ENCODE peak calls at places on chromosome 4, in eight cellular contexts. G is colonic mucosa, B is osteoblast, W is WERI-Rb-1, I is ovary, Z is astrocyte of the cerebellum, M is BJ, J is dorsolateral prefrontal cortex. P is an unnamed sample.

GRCh38 chr4:159060161-159060560 is 42.7 kb upstream of the RAPGEF2 start:
- DNase-seq in I (no peak), M (no peak), B (no peak), W (no peak), G (no peak), Z (no peak), J (no peak), P (no peak)

GRCh38 chr4:3223986-3224748 is 24.8 kb upstream of the MSANTD1 start:
- DNase-seq in I (no peak), B (peak), Z (no peak), J (no peak), G (no peak), W (no peak), M (no peak), P (no peak)

GRCh38 chr4:42282081-42282901 is 115.0 kb upstream of the SHISA3 start:
- DNase-seq in M (no peak), Z (peak), W (peak), B (peak), G (peak), I (peak), J (peak), P (peak)

GRCh38 chr4:4857001-4857808 is 2.3 kb upstream of the MSX1 start:
- DNase-seq in M (no peak), W (no peak), B (no peak), I (no peak), J (no peak), Z (no peak), G (no peak), P (no peak)

GRCh38 chr4:13298655-13299054 is 185.5 kb downstream of the RAB28 start:
- DNase-seq in Z (no peak), I (no peak), W (no peak), G (no peak), M (no peak), B (no peak), J (no peak), P (peak)

GRCh38 chr4:120156115-120156718 is 89.6 kb upstream of the MAD2L1 start:
- DNase-seq in W (peak), Z (peak), I (no peak), J (no peak), M (peak), G (peak), B (no peak), P (peak)

GRCh38 chr4:119841361-119841760 is 212.8 kb upstream of the PDE5A start:
- DNase-seq in Z (no peak), M (no peak), J (no peak), I (no peak), B (no peak), G (no peak), W (no peak), P (no peak)

GRCh38 chr4:148043990-148044645 is 312.2 kb downstream of the ARHGAP10 start:
- DNase-seq in W (no peak), G (no peak), M (no peak), I (no peak), B (no peak), Z (no peak), J (no peak), P (no peak)

GRCh38 chr4:185138161-185138560 is 4.9 kb upstream of the SLC25A4 start:
- DNase-seq in M (no peak), W (no peak), J (no peak), B (no peak), I (no peak), G (no peak), Z (no peak), P (no peak)

GRCh38 chr4:89653012-89653411 is 183.9 kb downstream of the SNCA start:
- DNase-seq in M (no peak), W (no peak), B (no peak), J (no peak), I (no peak), G (no peak), Z (no peak), P (no peak)

GRCh38 chr4:122700178-122700725 is 32.3 kb upstream of the BBS12 start:
- DNase-seq in G (peak), B (no peak), M (no peak), Z (no peak), J (no peak), I (peak), W (no peak), P (peak)
- H3K4me3 ChIP-seq in G (no peak), B (no peak), M (no peak), Z (no peak), J (no peak), I (peak), W (no peak), P (peak)

DNA sequence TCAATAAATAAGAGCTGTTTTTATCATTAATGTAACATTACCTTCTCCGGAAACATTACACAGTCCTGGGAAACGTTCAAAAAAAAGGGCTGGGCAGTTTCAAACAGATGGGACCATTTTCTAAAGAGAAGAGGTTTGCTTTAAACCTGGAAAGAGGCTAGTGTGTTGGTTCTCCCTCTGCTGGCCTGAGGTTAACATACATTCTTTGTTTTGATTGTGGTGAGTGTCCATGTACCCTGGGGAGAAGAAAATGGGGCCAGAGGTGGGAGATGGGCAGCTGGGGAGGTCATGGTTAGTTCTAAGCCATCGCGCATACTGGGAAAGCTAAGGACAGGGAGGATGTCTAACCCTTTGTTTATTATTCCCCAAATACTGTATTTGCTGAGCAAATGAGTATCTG is 194.7 kb downstream of the CPEB2 start:
- DNase-seq in M (no peak), Z (no peak), W (peak), B (peak), J (no peak), I (no peak), G (no peak), P (no peak)
- TF ChIP-seq CTCF in M (peak), Z (peak), W (peak), B (peak), J (peak), I (no peak), G (no peak), P (no peak)

DNA sequence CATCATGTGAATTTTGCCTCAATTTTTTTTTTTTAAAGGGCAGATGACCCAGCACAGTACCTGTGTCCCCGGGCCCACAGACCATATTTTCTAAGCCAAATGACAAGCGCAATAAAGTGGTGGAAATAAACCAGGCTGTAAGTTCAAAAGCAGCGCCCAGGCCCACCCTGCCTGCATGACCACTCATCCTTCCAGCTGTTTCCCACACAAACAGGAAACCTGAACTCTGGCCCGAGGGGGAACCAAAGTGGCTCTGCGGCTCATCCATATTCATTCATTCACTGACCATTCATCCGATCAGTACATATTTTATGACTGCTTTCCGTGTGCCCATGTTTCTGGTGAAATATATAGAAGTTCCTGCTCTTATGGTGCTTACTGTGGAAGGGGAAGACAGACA is 33.7 kb upstream of the CRMP1 start:
- DNase-seq in W (no peak), G (no peak), B (no peak), I (no peak), M (no peak), J (no peak), Z (no peak), P (no peak)
- H3K4me3 ChIP-seq in W (no peak), G (no peak), B (no peak), I (no peak), M (no peak), J (no peak), Z (no peak), P (no peak)

GRCh38 chr4:106818764-106819163 is 217.3 kb downstream of the DKK2 start:
- DNase-seq in W (no peak), M (no peak), G (no peak), Z (no peak), B (no peak), I (no peak), J (no peak), P (no peak)
- TF ChIP-seq CTCF in W (no peak), M (peak), G (no peak), Z (peak), B (peak), I (no peak), J (peak), P (no peak)

DNA sequence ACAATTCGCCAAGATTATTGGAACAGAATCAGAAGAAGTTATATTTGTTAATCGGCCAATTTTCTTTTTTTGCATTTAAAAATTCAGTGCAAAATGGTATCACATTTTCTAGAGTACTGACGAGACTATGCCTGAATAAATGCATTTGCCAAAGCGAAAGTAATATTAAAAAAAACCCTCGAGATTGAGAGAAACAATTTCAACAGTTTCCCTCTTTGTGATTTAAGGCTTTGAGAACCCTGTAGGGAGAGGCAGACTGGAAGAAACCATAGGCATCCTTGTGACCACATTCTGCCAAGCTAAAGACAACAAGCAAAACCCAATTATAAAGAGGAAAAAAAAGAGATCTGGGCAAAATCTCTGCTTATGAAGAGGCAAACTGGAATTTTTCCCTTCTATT is 218.1 kb upstream of the GK2 start:
- DNase-seq in M (no peak), G (no peak), W (no peak), J (no peak), B (no peak), Z (peak), I (no peak), P (no peak)
- H3K4me3 ChIP-seq in M (no peak), G (no peak), W (no peak), J (no peak), B (peak), Z (no peak), I (no peak), P (no peak)

GRCh38 chr4:18081708-18082107 is 60.2 kb upstream of the LCORL start:
- DNase-seq in B (no peak), Z (no peak), I (no peak), G (no peak), W (no peak), J (no peak), M (no peak), P (no peak)

GRCh38 chr4:18077808-18078207 is 56.3 kb upstream of the LCORL start:
- DNase-seq in I (no peak), M (no peak), J (no peak), W (no peak), B (no peak), Z (no peak), G (no peak), P (no peak)

GRCh38 chr4:18071894-18072293 is 50.3 kb upstream of the LCORL start:
- DNase-seq in B (peak), I (no peak), W (no peak), M (no peak), Z (no peak), J (no peak), G (no peak), P (no peak)

GRCh38 chr4:18075823-18076433 is 54.4 kb upstream of the LCORL start:
- DNase-seq in J (no peak), W (peak), Z (no peak), G (peak), I (no peak), B (peak), M (no peak), P (no peak)
- TF ChIP-seq CTCF in J (no peak), W (peak), Z (no peak), G (peak), I (no peak), B (no peak), M (no peak), P (peak)

P was measured in uterus.